ENCODE peak calls at places on chromosome 21, in ten cellular contexts. B is lower leg skin, U is NCI-H2029 treated with DMSO at 0.1 percent for 48 hours, J is Peyer's patch, L is amygdala, S is ascending aorta, I is NCI-H774, Q is NCI-H1105, H is NB4, E is H9. T is an unnamed sample.

GRCh38 chr21:44082648-44083436 is 24.4 kb upstream of the PWP2 start:
- DNase-seq in B (no peak), U (no peak), J (peak), L (no peak), S (no peak), I (no peak), Q (no peak), H (no peak), E (no peak), T (no peak)

GRCh38 chr21:40765771-40766170 is 81.2 kb downstream of the DSCAM start:
- DNase-seq in B (no peak), U (no peak), J (no peak), L (no peak), S (no peak), I (no peak), Q (peak), H (no peak), E (no peak), T (no peak)

GRCh38 chr21:41425588-41425953 is 468 bp upstream of the MX1 start:
- DNase-seq in B (no peak), U (no peak), J (no peak), L (no peak), S (no peak), I (no peak), Q (no peak), H (no peak), E (no peak), T (no peak)

GRCh38 chr21:36470294-36470693 is 9.6 kb downstream of the CLDN14 start:
- DNase-seq in B (no peak), U (no peak), J (no peak), L (no peak), S (no peak), I (no peak), Q (no peak), H (no peak), E (peak), T (no peak)

GRCh38 chr21:36428789-36429671 is 43.8 kb downstream of the CHAF1B start:
- DNase-seq in B (no peak), U (peak), J (no peak), L (no peak), S (no peak), I (no peak), Q (no peak), H (peak), E (no peak), T (no peak)

GRCh38 chr21:43021756-43022600 is 47.6 kb downstream of the PKNOX1 start:
- DNase-seq in B (no peak), U (no peak), J (no peak), L (no peak), S (no peak), I (no peak), Q (no peak), H (no peak), E (no peak), T (no peak)

GRCh38 chr21:34695434-34695833 is 26.6 kb downstream of the CLIC6 start:
- DNase-seq in B (no peak), U (no peak), J (no peak), L (no peak), S (no peak), I (no peak), Q (no peak), H (no peak), E (no peak), T (no peak)

GRCh38 chr21:14013056-14013603 is 197.6 kb downstream of the LIPI start:
- DNase-seq in B (no peak), U (no peak), J (no peak), L (no peak), S (no peak), I (no peak), Q (no peak), H (no peak), E (no peak), T (no peak)

GRCh38 chr21:43716376-43717165 is 2.4 kb upstream of the PDXK start:
- DNase-seq in B (no peak), U (no peak), J (no peak), L (no peak), S (no peak), I (no peak), Q (no peak), H (peak), E (no peak), T (no peak)

GRCh38 chr21:41952568-41953248 is 1.1 kb downstream of the C2CD2 start:
- DNase-seq in B (no peak), U (no peak), J (no peak), L (no peak), S (no peak), I (no peak), Q (no peak), H (no peak), E (no peak), T (no peak)

GRCh38 chr21:36029309-36029708 is 31.0 kb downstream of the SETD4 start:
- DNase-seq in B (no peak), U (no peak), J (no peak), L (no peak), S (no peak), I (no peak), Q (no peak), H (no peak), E (no peak), T (no peak)

GRCh38 chr21:36769051-36769867 is 70.3 kb downstream of the SIM2 start:
- DNase-seq in B (no peak), U (peak), J (no peak), L (peak), S (no peak), I (no peak), Q (no peak), H (no peak), E (no peak), T (no peak)

GRCh38 chr21:45302082-45303061 is 14.7 kb upstream of the POFUT2 start:
- DNase-seq in B (no peak), U (no peak), J (peak), L (no peak), S (peak), I (no peak), Q (no peak), H (peak), E (no peak), T (no peak)

GRCh38 chr21:43632373-43632905 is 26.8 kb downstream of the HSF2BP start:
- DNase-seq in B (no peak), U (no peak), J (no peak), L (no peak), S (no peak), I (no peak), Q (no peak), H (no peak), E (no peak), T (no peak)

GRCh38 chr21:26795866-26796329 is 49.3 kb downstream of the ADAMTS1 start:
- DNase-seq in B (no peak), U (no peak), J (peak), L (peak), S (no peak), I (no peak), Q (no peak), H (no peak), E (no peak), T (no peak)

GRCh38 chr21:45406801-45407628 is 2.0 kb downstream of the COL18A1 start:
- DNase-seq in B (no peak), U (no peak), J (no peak), L (no peak), S (no peak), I (no peak), Q (no peak), H (no peak), E (peak), T (no peak)

GRCh38 chr21:33231526-33231925 is 1.8 kb downstream of the IFNAR2 start:
- DNase-seq in B (no peak), U (no peak), J (no peak), L (no peak), S (no peak), I (no peak), Q (no peak), H (no peak), E (no peak), T (no peak)

T was measured in epithelial cell of proximal tubule.